ENCODE peak calls at places on chromosomes 11 and 22, in four cellular contexts. Q, P, W and E are unnamed samples.

GRCh38 chr11:117282956-117283355 is 8.2 kb upstream of the BACE1-AS start:
- DNase-seq in Q (no peak), P (no peak), W (no peak), E (no peak)

GRCh38 chr11:14065153-14065552 is 102.6 kb downstream of the SPON1 start:
- DNase-seq in Q (no peak), P (no peak), W (no peak), E (no peak)

GRCh38 chr11:64064374-64065140 is 28.8 kb downstream of the FLRT1 start:
- DNase-seq in Q (no peak), P (no peak), W (no peak), E (no peak)

GRCh38 chr11:2933376-2934056 is 4.3 kb upstream of the PHLDA2 start:
- DNase-seq in Q (peak), P (peak), W (peak), E (no peak)

GRCh38 chr11:58912124-58912523 is 27.2 kb upstream of the GLYATL1 start:
- DNase-seq in Q (peak), P (no peak), W (no peak), E (no peak)

GRCh38 chr11:37946155-37946766 is 1348.2 kb upstream of the RAG2 start:
- DNase-seq in Q (peak), P (no peak), W (no peak), E (no peak)

GRCh38 chr11:1933416-1934325 is 13.5 kb upstream of the MRPL23 start:
- DNase-seq in Q (no peak), P (no peak), W (no peak), E (no peak)

GRCh38 chr11:109853156-109853776 is 239.9 kb upstream of the ZC3H12C start:
- DNase-seq in Q (peak), P (no peak), W (no peak), E (no peak)

GRCh38 chr11:76371170-76371569 is 9.8 kb downstream of the THAP12 start:
- DNase-seq in Q (peak), P (no peak), W (no peak), E (no peak)

GRCh38 chr11:121117753-121118152 is 16.7 kb downstream of the TECTA start:
- DNase-seq in Q (no peak), P (no peak), W (no peak), E (no peak)

GRCh38 chr11:75558939-75559843 is 2.9 kb upstream of the SERPINH1 start:
- DNase-seq in Q (peak), P (peak), W (no peak), E (no peak)

GRCh38 chr11:72079776-72080325 is 491 bp downstream of the NUMA1 start:
- DNase-seq in Q (no peak), P (no peak), W (peak), E (peak)

GRCh38 chr11:74646215-74646614 is 53.8 kb downstream of the POLD3 start:
- DNase-seq in Q (no peak), P (no peak), W (no peak), E (no peak)

GRCh38 chr11:9056467-9056866 is 34.9 kb downstream of the SCUBE2 start:
- DNase-seq in Q (no peak), P (no peak), W (no peak), E (no peak)

GRCh38 chr11:76206327-76207081 is at the start of gene WNT11:
- DNase-seq in Q (peak), P (peak), W (peak), E (peak)

GRCh38 chr11:12167098-12167999 is 57.0 kb downstream of the MICAL2 start:
- DNase-seq in Q (peak), P (no peak), W (no peak), E (no peak)

GRCh38 chr11:9858822-9859221 is 194.9 kb downstream of the SWAP70 start:
- DNase-seq in Q (peak), P (no peak), W (no peak), E (no peak)

GRCh38 chr22:20221421-20222340 is 46.4 kb downstream of the RTN4R start:
- DNase-seq in Q (no peak), P (no peak), W (no peak), E (no peak)

GRCh38 chr11:8807544-8808225 is 103.3 kb upstream of the AKIP1 start:
- DNase-seq in Q (peak), P (no peak), W (no peak), E (no peak)

GRCh38 chr11:62130498-62131464 is 7.0 kb downstream of the INCENP start:
- DNase-seq in Q (no peak), P (no peak), W (no peak), E (no peak)